ENCODE peak calls at places on chromosome 22, in ten cellular contexts. S is ELF-1; L is caudate nucleus; T is stimulated activated naive CD4-positive, alpha-beta T cell treated with Interleukin-2 at 50 U/mL for 16 hours; N is tibial artery; V is stromal cell of bone marrow; E is HuH-7.5; A is glutamatergic neuron; J is activated CD4-positive, alpha-beta T cell treated with anti-CD3 and anti-CD28 coated beads for 24 hours; B is GM06990. C is an unnamed sample.

GRCh38 chr22:46106279-46107022 is 43.9 kb upstream of the PPARA start:
- DNase-seq in S (no peak), L (no peak), T (no peak), N (no peak), V (no peak), E (no peak), A (no peak), J (no peak), B (no peak), C (no peak)

GRCh38 chr22:32050678-32051515 is 7.8 kb downstream of the SLC5A1 start:
- DNase-seq in S (peak), L (no peak), T (peak), N (peak), V (peak), E (peak), A (no peak), J (peak), B (peak), C (no peak)

GRCh38 chr22:45709004-45709739 is 37.5 kb downstream of the ATXN10 start:
- DNase-seq in S (no peak), L (no peak), T (no peak), N (no peak), V (peak), E (no peak), A (no peak), J (no peak), B (no peak), C (no peak)

GRCh38 chr22:44031111-44031963 is 7.2 kb downstream of the PARVB start:
- DNase-seq in S (no peak), L (no peak), T (no peak), N (no peak), V (no peak), E (no peak), A (no peak), J (no peak), B (no peak), C (no peak)

GRCh38 chr22:48752451-48753380 is 1075.0 kb downstream of the BRD1 start:
- DNase-seq in S (no peak), L (no peak), T (no peak), N (no peak), V (no peak), E (no peak), A (no peak), J (no peak), B (no peak), C (no peak)

GRCh38 chr22:49694462-49695260 is 133.0 kb downstream of the BRD1 start:
- DNase-seq in S (no peak), L (no peak), T (no peak), N (no peak), V (no peak), E (no peak), A (no peak), J (no peak), B (no peak), C (no peak)

GRCh38 chr22:44363980-44364749 is 51.4 kb upstream of the SHISAL1 start:
- DNase-seq in S (no peak), L (no peak), T (no peak), N (peak), V (no peak), E (no peak), A (peak), J (no peak), B (no peak), C (no peak)

GRCh38 chr22:30883586-30884145 is 84.9 kb downstream of the MORC2 start:
- DNase-seq in S (no peak), L (no peak), T (no peak), N (no peak), V (no peak), E (no peak), A (no peak), J (no peak), B (no peak), C (no peak)

GRCh38 chr22:45268958-45269844 is 15.5 kb upstream of the UPK3A start:
- DNase-seq in S (peak), L (peak), T (peak), N (peak), V (no peak), E (peak), A (peak), J (peak), B (peak), C (peak)

GRCh38 chr22:43541462-43542407 is 129.9 kb downstream of the MPPED1 start:
- DNase-seq in S (no peak), L (no peak), T (no peak), N (no peak), V (no peak), E (no peak), A (no peak), J (no peak), B (no peak), C (no peak)

GRCh38 chr22:37166675-37167066 is 17.0 kb upstream of the IL2RB start:
- DNase-seq in S (peak), L (peak), T (peak), N (peak), V (peak), E (peak), A (peak), J (peak), B (peak), C (peak)

C was measured in anterior cingulate cortex.